ENCODE peak calls at places on chromosomes 13 and 19, in nine cellular contexts. F is naive thymus-derived CD8-positive, alpha-beta T cell; L is RWPE1; A is activated T-cell treated with anti-CD3 and anti-CD28 coated beads, Interleukin-2, amount 50 U/mL, for 72 hours; S is NCI-H510A; D is Calu3; H is stimulated activated naive B cell treated with anti-CD40 and anti-IgM and Interleukin-4, amounts not matched to agents 10 μg/mL and 1 μg/mL and 100 μg/mL, for 72 hours; N is bronchial epithelial cell; J is memory B cell. X is an unnamed sample.

GRCh38 chr13:93932901-93933300 is 546.6 kb downstream of the DCT start:
- DNase-seq in F (no peak), L (no peak), A (no peak), S (no peak), D (no peak), H (no peak), N (no peak), J (no peak), X (no peak)

GRCh38 chr13:41562541-41563178 is 105.3 kb downstream of the RGCC start:
- DNase-seq in F (no peak), L (no peak), A (no peak), S (no peak), D (no peak), H (no peak), N (no peak), J (no peak), X (no peak)

GRCh38 chr13:71067164-71067815 is 799.7 kb downstream of the DACH1 start:
- DNase-seq in F (no peak), L (no peak), A (no peak), S (no peak), D (no peak), H (no peak), N (no peak), J (no peak), X (no peak)

GRCh38 chr13:108419768-108420167 is 150.2 kb downstream of the TNFSF13B start:
- DNase-seq in F (no peak), L (no peak), A (no peak), S (no peak), D (no peak), H (no peak), N (no peak), J (no peak), X (no peak)

GRCh38 chr19:41265376-41266153 is 1.4 kb downstream of the HNRNPUL1 start:
- DNase-seq in F (no peak), L (peak; percentile 41), A (peak; percentile 12), S (no peak), D (peak; percentile 21), H (no peak), N (peak; percentile 8), J (peak; percentile 22), X (no peak)

GRCh38 chr13:94462670-94463069 is 16.8 kb downstream of the DCT start:
- DNase-seq in F (no peak), L (no peak), A (no peak), S (no peak), D (no peak), H (no peak), N (no peak), J (no peak), X (no peak)

GRCh38 chr13:73945871-73946270 is 188.3 kb downstream of the KLF12 start:
- DNase-seq in F (no peak), L (no peak), A (no peak), S (no peak), D (no peak), H (no peak), N (no peak), J (no peak), X (no peak)

GRCh38 chr19:52635786-52636570 is 2.2 kb downstream of the ZNF83 start:
- DNase-seq in F (no peak), L (no peak), A (no peak), S (no peak), D (no peak), H (no peak), N (no peak), J (no peak), X (no peak)

GRCh38 chr19:11166281-11167142 is 10.9 kb upstream of the SPC24 start:
- DNase-seq in F (no peak), L (no peak), A (no peak), S (no peak), D (no peak), H (no peak), N (no peak), J (no peak), X (no peak)

GRCh38 chr13:45851171-45851889 is at the start of gene SIAH3:
- DNase-seq in F (no peak), L (no peak), A (peak; percentile 18), S (no peak), D (no peak), H (no peak), N (peak; percentile 32), J (no peak), X (no peak)

GRCh38 chr19:35963514-35963913 is 27.3 kb downstream of the LRFN3 start:
- DNase-seq in F (no peak), L (peak; percentile 26), A (peak; percentile 42), S (no peak), D (peak; percentile 59), H (no peak), N (peak; percentile 40), J (no peak), X (peak; percentile 37)

GRCh38 chr13:60612593-60612992 is 215.6 kb downstream of the TDRD3 start:
- DNase-seq in F (no peak), L (no peak), A (no peak), S (no peak), D (no peak), H (no peak), N (no peak), J (no peak), X (no peak)

GRCh38 chr19:5312058-5312457 is 28.6 kb downstream of the PTPRS start:
- DNase-seq in F (no peak), L (no peak), A (no peak), S (no peak), D (no peak), H (no peak), N (no peak), J (no peak), X (no peak)

GRCh38 chr13:75831389-75831788 is 195.3 kb downstream of the LMO7 start:
- DNase-seq in F (no peak), L (no peak), A (no peak), S (no peak), D (no peak), H (no peak), N (no peak), J (no peak), X (no peak)